ENCODE peak calls at places on chromosomes 12 and 14, in five cellular contexts. L is adrenal gland, D is neural progenitor cell, N is astrocyte of the spinal cord, X is endodermal cell. W is an unnamed sample.

GRCh38 chr12:57693659-57694458 is at the start of gene OS9:
- DNase-seq in L (peak), D (peak), N (peak), X (peak), W (peak)

GRCh38 chr12:43306066-43306465 is 245.9 kb downstream of the ADAMTS20 start:
- DNase-seq in L (no peak), D (no peak), N (peak), X (no peak), W (peak)

GRCh38 chr14:51546603-51547258 is 105.0 kb upstream of the FRMD6 start:
- DNase-seq in L (no peak), D (no peak), N (no peak), X (no peak), W (no peak)

GRCh38 chr12:86838709-86839108 is 582.5 kb upstream of the MGAT4C start:
- DNase-seq in L (no peak), D (peak), N (peak), X (peak), W (no peak)

GRCh38 chr12:48940181-48940580 is 14.9 kb upstream of the FKBP11 start:
- DNase-seq in L (no peak), D (no peak), N (no peak), X (no peak), W (no peak)

GRCh38 chr14:99300190-99300589 is 28.2 kb upstream of the BCL11B start:
- DNase-seq in L (no peak), D (no peak), N (no peak), X (no peak), W (no peak)

GRCh38 chr12:49917788-49918173 is 14.1 kb upstream of the FAIM2 start:
- DNase-seq in L (no peak), D (no peak), N (no peak), X (peak), W (no peak)

GRCh38 chr12:130872179-130873096 is 572 bp downstream of the RAN start:
- DNase-seq in L (peak), D (peak), N (peak), X (peak), W (peak)

GRCh38 chr12:2129076-2129475 is 76.3 kb downstream of the CACNA1C start:
- DNase-seq in L (no peak), D (no peak), N (peak), X (no peak), W (peak)

GRCh38 chr12:86777335-86777734 is 521.1 kb upstream of the MGAT4C start:
- DNase-seq in L (no peak), D (no peak), N (peak), X (no peak), W (no peak)

GRCh38 chr12:68565391-68565903 is 45.3 kb upstream of the RAP1B start:
- DNase-seq in L (no peak), D (no peak), N (peak), X (no peak), W (peak)

GRCh38 chr12:100988278-100988625 is 193.7 kb downstream of the ANO4 start:
- DNase-seq in L (no peak), D (peak), N (no peak), X (no peak), W (no peak)

GRCh38 chr12:85130631-85131030 is 94.5 kb downstream of the LRRIQ1 start:
- DNase-seq in L (no peak), D (no peak), N (no peak), X (no peak), W (no peak)

GRCh38 chr12:32826807-32827412 is 69.7 kb downstream of the PKP2 start:
- DNase-seq in L (no peak), D (no peak), N (no peak), X (no peak), W (no peak)

GRCh38 chr12:68854554-68854953 is 46.6 kb downstream of the MDM2 start:
- DNase-seq in L (no peak), D (no peak), N (no peak), X (no peak), W (no peak)

GRCh38 chr12:16385779-16386646 is 38.6 kb downstream of the MGST1 start:
- DNase-seq in L (peak), D (peak), N (peak), X (peak), W (peak)

GRCh38 chr12:104478396-104479140 is 21.8 kb downstream of the CHST11 start:
- DNase-seq in L (no peak), D (no peak), N (peak), X (no peak), W (peak)
- H3K4me3 ChIP-seq in L (no peak), D (no peak), N (no peak), X (no peak), W (no peak)

GRCh38 chr12:118446247-118446646 is 69.9 kb downstream of the SUDS3 start:
- DNase-seq in L (no peak), D (no peak), N (no peak), X (no peak), W (no peak)
- TF ChIP-seq CTCF in L (no peak), D (peak), N (no peak), X (peak), W (no peak)

DNA sequence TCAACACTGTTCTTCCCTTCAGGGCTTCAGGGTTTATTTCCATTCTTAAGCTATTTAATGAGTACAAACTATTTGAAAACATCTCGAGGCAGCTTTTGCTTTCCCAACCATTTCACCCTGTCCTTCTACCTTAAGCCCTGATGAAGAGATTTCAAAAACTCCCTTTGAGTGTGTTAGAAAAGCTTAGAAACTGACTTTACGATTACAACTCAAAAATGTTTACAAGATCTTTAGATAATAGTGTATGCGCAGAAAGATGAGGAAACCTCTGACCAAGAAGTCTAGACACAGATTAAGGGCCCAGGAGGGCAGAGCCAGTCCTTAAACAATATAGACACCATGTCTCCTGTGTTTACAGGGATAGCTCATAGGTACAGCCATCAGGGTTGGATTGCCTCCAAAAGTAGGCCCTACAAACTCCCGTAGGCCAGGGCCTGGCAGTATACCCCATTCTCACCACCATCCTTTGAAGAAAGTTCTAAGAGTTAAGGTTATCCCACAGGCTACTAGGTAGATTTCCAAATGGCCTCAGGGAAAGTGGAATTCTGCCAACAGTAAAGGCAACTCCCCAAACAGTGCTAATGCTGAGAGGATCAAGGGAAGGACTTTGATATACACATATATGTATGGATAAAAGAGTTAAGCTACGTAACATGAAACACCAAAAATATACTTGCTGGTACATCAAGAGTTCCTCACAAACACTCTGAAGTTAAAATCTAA is 11.3 kb upstream of the SOS2 start:
- DNase-seq in L (no peak), D (no peak), N (no peak), X (no peak), W (peak)
- H3K4me3 ChIP-seq in L (no peak), D (no peak), N (no peak), X (no peak), W (no peak)

GRCh38 chr12:102300824-102301461 is 103.3 kb upstream of the PMCH start:
- DNase-seq in L (no peak), D (peak), N (peak), X (peak), W (peak)
- TF ChIP-seq CTCF in L (no peak), D (peak), N (peak), X (peak), W (peak)

DNA sequence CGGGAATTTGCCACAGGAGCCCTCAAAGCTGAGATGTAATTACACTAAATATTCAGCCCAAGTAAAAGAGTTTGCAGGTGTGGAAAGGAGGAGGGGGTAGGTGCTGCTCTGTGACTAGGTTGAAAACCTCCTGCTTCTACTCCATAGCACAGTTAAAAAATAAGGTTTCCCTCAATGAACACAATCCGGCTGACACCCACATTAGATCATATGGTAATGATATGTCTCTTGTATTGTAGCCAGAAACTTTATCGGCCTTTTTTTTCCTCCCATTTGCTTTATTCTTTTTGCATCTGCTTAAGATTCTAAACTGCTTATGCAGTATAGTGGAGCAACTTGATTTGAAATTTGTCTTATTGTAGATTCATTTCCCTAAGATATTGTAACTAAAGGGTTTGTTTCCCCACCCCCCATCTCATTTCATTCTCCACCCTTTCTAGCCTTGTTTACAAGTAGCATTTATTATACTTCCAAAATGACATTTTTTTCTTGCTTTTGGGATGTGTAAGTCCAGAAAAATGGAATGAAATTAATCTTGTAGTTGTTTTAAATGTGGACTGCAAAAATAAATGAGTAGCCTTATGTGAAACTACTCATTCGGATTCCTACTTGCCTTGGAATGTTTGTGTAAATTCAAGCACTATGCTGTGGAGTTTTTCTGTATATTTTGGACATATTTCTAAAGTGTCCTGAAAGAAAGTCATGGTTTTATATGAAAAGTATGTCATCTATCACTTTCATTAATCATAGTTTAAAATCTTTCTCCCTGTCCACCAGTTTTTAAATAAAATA is at the start of gene DCN:
- DNase-seq in L (no peak), D (no peak), N (peak), X (no peak), W (peak)
- H3K4me3 ChIP-seq in L (peak), D (no peak), N (peak), X (no peak), W (peak)

GRCh38 chr14:71621276-71621675 is 311.0 kb upstream of the RGS6 start:
- DNase-seq in L (no peak), D (no peak), N (peak), X (peak), W (no peak)

GRCh38 chr14:71623939-71624338 is 308.3 kb upstream of the RGS6 start:
- DNase-seq in L (peak), D (no peak), N (no peak), X (no peak), W (no peak)

GRCh38 chr14:71619472-71619871 is 312.8 kb upstream of the RGS6 start:
- DNase-seq in L (no peak), D (no peak), N (no peak), X (no peak), W (no peak)

GRCh38 chr14:71620401-71620800 is 311.8 kb upstream of the RGS6 start:
- DNase-seq in L (no peak), D (no peak), N (peak), X (no peak), W (peak)

DNA sequence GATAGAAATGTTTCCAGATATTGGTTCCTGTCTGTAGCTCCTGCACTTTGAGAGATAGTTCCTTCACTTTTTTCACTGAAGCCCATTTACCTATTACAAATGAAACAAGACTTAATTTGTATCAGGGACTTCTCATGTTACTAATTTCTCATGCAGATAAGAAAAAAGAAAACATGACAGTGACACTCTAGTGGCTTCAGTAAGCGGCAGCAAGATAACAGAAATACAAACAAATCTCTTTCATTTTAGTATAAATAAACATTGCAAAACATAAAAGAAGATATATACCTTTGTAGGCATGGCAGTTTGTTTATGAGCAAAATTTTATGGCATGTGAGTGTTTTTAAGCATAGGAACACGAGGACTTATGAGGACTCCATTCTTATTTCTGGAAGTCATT is 310.3 kb upstream of the RGS6 start:
- DNase-seq in L (no peak), D (no peak), N (no peak), X (no peak), W (peak)
- TF ChIP-seq CTCF in L (no peak), D (no peak), N (no peak), X (no peak), W (no peak)